ENCODE peak calls at places on chromosomes 6 and 20, in seven cellular contexts. U is Daoy; P is small intestine; S is activated CD4-positive, CD25-positive, alpha-beta regulatory T cell; M is NCI-H1092; I is H7; J is renal cortical epithelial cell. R is an unnamed sample.

GRCh38 chr20:60049601-60050000 is 91.4 kb downstream of the CDH26 start:
- DNase-seq in U (no peak), P (no peak), S (no peak), M (no peak), I (no peak), J (no peak), R (no peak)

GRCh38 chr20:38685853-38686473 is 38.3 kb upstream of the SLC32A1 start:
- DNase-seq in U (peak; percentile 27), P (peak; percentile 9), S (peak; percentile 2), M (no peak), I (peak; percentile 67), J (peak; percentile 27), R (peak; percentile 34)

GRCh38 chr20:60589624-60590023 is 631.4 kb downstream of the CDH26 start:
- DNase-seq in U (no peak), P (no peak), S (no peak), M (no peak), I (peak; percentile 66), J (no peak), R (no peak)

GRCh38 chr20:41249371-41249770 is 68.2 kb downstream of the ZHX3 start:
- DNase-seq in U (peak; percentile 83), P (no peak), S (no peak), M (no peak), I (no peak), J (peak; percentile 90), R (peak; percentile 47)

GRCh38 chr6:57173886-57174510 is 1.9 kb downstream of the BAG2 start:
- DNase-seq in U (peak; percentile 82), P (no peak), S (no peak), M (no peak), I (peak; percentile 34), J (peak; percentile 77), R (no peak)

GRCh38 chr6:143270026-143270425 is 180.5 kb downstream of the ADAT2 start:
- DNase-seq in U (peak; percentile 21), P (no peak), S (no peak), M (no peak), I (no peak), J (peak; percentile 32), R (no peak)

GRCh38 chr6:104929348-104929747 is 27.6 kb upstream of the LIN28B start:
- DNase-seq in U (no peak), P (no peak), S (no peak), M (no peak), I (no peak), J (no peak), R (no peak)

GRCh38 chr6:137233561-137234504 is 14.6 kb upstream of the IFNGR1 start:
- DNase-seq in U (peak; percentile 73), P (peak; percentile 95), S (no peak), M (no peak), I (no peak), J (peak; percentile 99), R (peak; percentile 40)

GRCh38 chr6:116596815-116597214 is 19.5 kb upstream of the RSPH4A start:
- DNase-seq in U (no peak), P (no peak), S (no peak), M (no peak), I (peak; percentile 19), J (peak; percentile 30), R (no peak)

GRCh38 chr6:129923520-129923919 is 62.4 kb upstream of the TMEM244 start:
- DNase-seq in U (no peak), P (no peak), S (no peak), M (no peak), I (no peak), J (peak; percentile 78), R (no peak)

GRCh38 chr6:54805077-54805476 is 41.5 kb upstream of the FAM83B start:
- DNase-seq in U (no peak), P (no peak), S (no peak), M (no peak), I (no peak), J (peak; percentile 9), R (no peak)

GRCh38 chr6:35259194-35259945 is at the start of gene ZNF76:
- DNase-seq in U (peak; percentile 99), P (peak; percentile 98), S (peak; percentile 78), M (peak; percentile 90), I (peak; percentile 100), J (peak; percentile 83), R (peak; percentile 99)

GRCh38 chr6:77332915-77333623 is 130.2 kb downstream of the HTR1B start:
- DNase-seq in U (no peak), P (no peak), S (no peak), M (no peak), I (no peak), J (no peak), R (no peak)

GRCh38 chr20:61573415-61574305 is 321.6 kb downstream of the CDH4 start:
- DNase-seq in U (no peak), P (no peak), S (no peak), M (no peak), I (no peak), J (no peak), R (no peak)

GRCh38 chr20:23641936-23642751 is 4.4 kb upstream of the CST3 start:
- DNase-seq in U (no peak), P (no peak), S (no peak), M (peak; percentile 20), I (no peak), J (peak; percentile 98), R (no peak)

GRCh38 chr20:52454660-52455059 is 263.1 kb upstream of the ZFP64 start:
- DNase-seq in U (peak; percentile 52), P (no peak), S (no peak), M (no peak), I (no peak), J (no peak), R (no peak)

GRCh38 chr6:6002809-6003333 is 3.9 kb downstream of the NRN1 start:
- DNase-seq in U (no peak), P (no peak), S (no peak), M (no peak), I (no peak), J (no peak), R (no peak)

R was measured in body of pancreas.